ENCODE peak calls at places on chromosome 5, in eight cellular contexts. One of them, this sample, is unnamed.

GRCh38 chr5:59759600-59760357 is 133.7 kb downstream of the PDE4D start:
- DNase-seq in astrocyte of the cerebellum: no peak
- DNase-seq in lower lobe of right lung: no peak
- DNase-seq in heart left ventricle: no peak
- DNase-seq in endothelial cell: no peak
- DNase-seq in neural progenitor cell: no peak
- DNase-seq in fibroblast of pulmonary artery: peak; percentile 45
- DNase-seq in GM20000: no peak
- DNase-seq in this sample: no peak

GRCh38 chr5:169100735-169101075 is 200.2 kb downstream of the SLIT3 start:
- DNase-seq in astrocyte of the cerebellum: peak; percentile 45
- DNase-seq in lower lobe of right lung: no peak
- DNase-seq in heart left ventricle: no peak
- DNase-seq in endothelial cell: no peak
- DNase-seq in neural progenitor cell: peak; percentile 23
- DNase-seq in fibroblast of pulmonary artery: no peak
- DNase-seq in GM20000: no peak
- DNase-seq in this sample: no peak

GRCh38 chr5:112870976-112871375 is 9.9 kb downstream of the SRP19 start:
- DNase-seq in astrocyte of the cerebellum: no peak
- DNase-seq in lower lobe of right lung: no peak
- DNase-seq in heart left ventricle: no peak
- DNase-seq in endothelial cell: no peak
- DNase-seq in neural progenitor cell: no peak
- DNase-seq in fibroblast of pulmonary artery: no peak
- DNase-seq in GM20000: no peak
- DNase-seq in this sample: no peak

GRCh38 chr5:123868267-123868666 is 356.3 kb downstream of the CSNK1G3 start:
- DNase-seq in astrocyte of the cerebellum: no peak
- DNase-seq in lower lobe of right lung: no peak
- DNase-seq in heart left ventricle: no peak
- DNase-seq in endothelial cell: no peak
- DNase-seq in neural progenitor cell: no peak
- DNase-seq in fibroblast of pulmonary artery: no peak
- DNase-seq in GM20000: no peak
- DNase-seq in this sample: no peak

GRCh38 chr5:180670586-180671359 is 21.4 kb upstream of the FLT4 start:
- DNase-seq in astrocyte of the cerebellum: peak; percentile 8
- DNase-seq in lower lobe of right lung: no peak
- DNase-seq in heart left ventricle: peak; percentile 32
- DNase-seq in endothelial cell: peak; percentile 73
- DNase-seq in neural progenitor cell: peak; percentile 78
- DNase-seq in fibroblast of pulmonary artery: peak; percentile 55
- DNase-seq in GM20000: peak; percentile 72
- DNase-seq in this sample: no peak

GRCh38 chr5:16626696-16627264 is 10.0 kb upstream of the RETREG1 start:
- DNase-seq in astrocyte of the cerebellum: no peak
- DNase-seq in lower lobe of right lung: no peak
- DNase-seq in heart left ventricle: no peak
- DNase-seq in endothelial cell: no peak
- DNase-seq in neural progenitor cell: no peak
- DNase-seq in fibroblast of pulmonary artery: peak; percentile 9
- DNase-seq in GM20000: no peak
- DNase-seq in this sample: no peak

GRCh38 chr5:97242351-97242750 is 59.3 kb upstream of the RIOK2 start:
- DNase-seq in astrocyte of the cerebellum: no peak
- DNase-seq in lower lobe of right lung: no peak
- DNase-seq in heart left ventricle: no peak
- DNase-seq in endothelial cell: no peak
- DNase-seq in neural progenitor cell: no peak
- DNase-seq in fibroblast of pulmonary artery: no peak
- DNase-seq in GM20000: no peak
- DNase-seq in this sample: no peak

GRCh38 chr5:131959906-131960305 is 14.4 kb upstream of the MEIKIN start:
- DNase-seq in astrocyte of the cerebellum: no peak
- DNase-seq in lower lobe of right lung: no peak
- DNase-seq in heart left ventricle: no peak
- DNase-seq in endothelial cell: no peak
- DNase-seq in neural progenitor cell: no peak
- DNase-seq in fibroblast of pulmonary artery: no peak
- DNase-seq in GM20000: no peak
- DNase-seq in this sample: no peak

GRCh38 chr5:63916786-63917185 is 45.5 kb downstream of the HTR1A start:
- DNase-seq in astrocyte of the cerebellum: peak; percentile 52
- DNase-seq in lower lobe of right lung: no peak
- DNase-seq in heart left ventricle: no peak
- DNase-seq in endothelial cell: no peak
- DNase-seq in neural progenitor cell: no peak
- DNase-seq in fibroblast of pulmonary artery: peak; percentile 5
- DNase-seq in GM20000: no peak
- DNase-seq in this sample: no peak

GRCh38 chr5:34891981-34892380 is 23.3 kb downstream of the RAD1 start:
- DNase-seq in astrocyte of the cerebellum: peak; percentile 28
- DNase-seq in lower lobe of right lung: no peak
- DNase-seq in heart left ventricle: no peak
- DNase-seq in endothelial cell: no peak
- DNase-seq in neural progenitor cell: no peak
- DNase-seq in fibroblast of pulmonary artery: peak; percentile 74
- DNase-seq in GM20000: no peak
- DNase-seq in this sample: no peak

GRCh38 chr5:160342413-160342941 is 27.9 kb downstream of the C1QTNF2 start:
- DNase-seq in astrocyte of the cerebellum: peak; percentile 56
- DNase-seq in lower lobe of right lung: no peak
- DNase-seq in heart left ventricle: no peak
- DNase-seq in endothelial cell: no peak
- DNase-seq in neural progenitor cell: no peak
- DNase-seq in fibroblast of pulmonary artery: peak; percentile 14
- DNase-seq in GM20000: no peak
- DNase-seq in this sample: no peak

GRCh38 chr5:25963251-25964008 is 1075.0 kb downstream of the CDH9 start:
- DNase-seq in astrocyte of the cerebellum: no peak
- DNase-seq in lower lobe of right lung: no peak
- DNase-seq in heart left ventricle: no peak
- DNase-seq in endothelial cell: no peak
- DNase-seq in neural progenitor cell: no peak
- DNase-seq in fibroblast of pulmonary artery: no peak
- DNase-seq in GM20000: no peak
- DNase-seq in this sample: no peak

DNA sequence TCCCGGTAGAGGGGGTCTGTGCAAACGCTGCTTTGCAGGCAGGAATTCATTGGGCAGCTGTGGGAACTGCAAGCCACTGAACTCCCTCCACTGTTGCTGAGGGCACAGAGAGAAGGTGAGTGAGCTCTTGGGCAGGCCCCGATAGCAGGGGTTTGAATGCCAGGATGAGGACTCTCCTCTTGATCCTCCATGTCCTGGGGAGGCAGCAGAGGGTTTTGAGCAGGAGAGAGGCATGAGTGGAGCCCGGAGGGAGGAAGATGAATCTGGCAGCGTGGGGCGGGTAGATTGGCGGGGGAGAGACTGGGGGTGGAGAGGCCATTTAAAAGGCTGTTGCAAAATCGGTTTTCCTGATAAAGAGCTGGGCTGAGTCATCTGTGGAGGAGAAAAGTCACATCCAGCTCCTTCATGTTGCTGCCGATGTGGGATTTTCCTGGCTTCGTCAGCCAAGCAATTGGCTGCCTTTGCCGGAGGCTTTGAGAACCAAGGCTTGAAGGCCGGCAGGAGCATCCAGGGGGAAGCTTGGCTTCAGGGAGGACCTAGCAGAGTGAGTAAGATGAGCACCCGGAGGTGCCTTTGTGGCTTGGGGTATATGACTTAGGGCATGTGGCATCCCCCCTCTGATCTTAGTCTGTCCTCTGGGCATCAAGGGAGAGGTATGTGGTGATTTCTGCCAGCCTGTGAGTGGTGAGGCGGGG is at the start of gene SYNPO:
- DNase-seq in astrocyte of the cerebellum: peak; percentile 83
- DNase-seq in lower lobe of right lung: no peak
- DNase-seq in heart left ventricle: peak; percentile 75
- DNase-seq in endothelial cell: no peak
- DNase-seq in neural progenitor cell: no peak
- DNase-seq in fibroblast of pulmonary artery: peak; percentile 99
- DNase-seq in GM20000: no peak
- DNase-seq in this sample: peak; percentile 80
- TF ChIP-seq CTCF in astrocyte of the cerebellum: peak; percentile 10
- TF ChIP-seq CTCF in lower lobe of right lung: no peak
- TF ChIP-seq CTCF in heart left ventricle: no peak
- TF ChIP-seq CTCF in endothelial cell: no peak
- TF ChIP-seq CTCF in neural progenitor cell: no peak
- TF ChIP-seq CTCF in fibroblast of pulmonary artery: peak; percentile 3
- TF ChIP-seq CTCF in GM20000: no peak
- TF ChIP-seq CTCF in this sample: no peak

DNA sequence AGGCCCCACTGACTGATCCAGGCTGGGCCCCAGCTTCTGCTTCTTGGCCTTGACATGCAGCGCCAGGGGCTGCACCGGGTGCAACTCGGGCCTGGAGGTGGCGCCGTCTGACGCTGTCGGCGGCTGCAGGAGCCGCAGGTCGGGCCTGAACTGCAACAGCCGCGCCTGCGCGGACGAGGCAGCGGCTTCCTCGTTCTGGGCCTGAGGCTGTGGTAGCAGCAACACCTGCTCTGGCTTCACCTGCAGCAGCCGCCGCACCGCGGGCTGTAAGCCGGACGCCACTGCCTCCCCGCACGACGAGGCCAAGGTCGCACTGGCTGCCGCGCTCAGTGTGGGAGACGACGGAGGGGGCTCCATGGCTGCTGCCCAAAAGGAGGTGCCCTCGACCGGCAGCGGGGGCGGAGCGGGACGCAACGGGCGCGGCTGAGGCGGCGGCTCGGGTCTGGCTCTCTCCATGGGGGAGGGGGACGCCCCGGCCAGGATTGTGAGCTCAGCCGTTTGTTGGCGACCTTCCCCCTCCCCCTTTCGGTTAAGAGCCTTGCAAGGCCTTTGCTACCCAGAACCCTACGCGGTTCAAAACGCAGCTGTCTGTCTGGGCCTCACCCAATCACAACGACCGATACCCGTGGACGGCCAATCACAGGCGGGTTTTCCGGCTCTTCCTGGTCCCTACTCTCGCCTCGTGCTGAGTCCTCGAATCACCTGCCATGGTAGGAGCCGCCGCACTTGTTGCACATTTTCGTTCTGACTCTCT is 438 bp downstream of the SOX30 start:
- DNase-seq in astrocyte of the cerebellum: no peak
- DNase-seq in lower lobe of right lung: peak; percentile 84
- DNase-seq in heart left ventricle: peak; percentile 53
- DNase-seq in endothelial cell: peak; percentile 66
- DNase-seq in neural progenitor cell: peak; percentile 17
- DNase-seq in fibroblast of pulmonary artery: peak; percentile 53
- DNase-seq in GM20000: peak; percentile 76
- DNase-seq in this sample: peak; percentile 51
- TF ChIP-seq CTCF in astrocyte of the cerebellum: no peak
- TF ChIP-seq CTCF in lower lobe of right lung: peak; percentile 42
- TF ChIP-seq CTCF in heart left ventricle: no peak
- TF ChIP-seq CTCF in endothelial cell: peak; percentile 20
- TF ChIP-seq CTCF in neural progenitor cell: no peak
- TF ChIP-seq CTCF in fibroblast of pulmonary artery: peak; percentile 23
- TF ChIP-seq CTCF in GM20000: peak; percentile 58
- TF ChIP-seq CTCF in this sample: peak; percentile 40

GRCh38 chr5:137039939-137040515 is 459.1 kb downstream of the SPOCK1 start:
- DNase-seq in astrocyte of the cerebellum: no peak
- DNase-seq in lower lobe of right lung: no peak
- DNase-seq in heart left ventricle: no peak
- DNase-seq in endothelial cell: no peak
- DNase-seq in neural progenitor cell: no peak
- DNase-seq in fibroblast of pulmonary artery: no peak
- DNase-seq in GM20000: no peak
- DNase-seq in this sample: no peak

GRCh38 chr5:137036630-137037029 is 462.5 kb downstream of the SPOCK1 start:
- DNase-seq in astrocyte of the cerebellum: no peak
- DNase-seq in lower lobe of right lung: no peak
- DNase-seq in heart left ventricle: no peak
- DNase-seq in endothelial cell: peak; percentile 19
- DNase-seq in neural progenitor cell: peak; percentile 55
- DNase-seq in fibroblast of pulmonary artery: no peak
- DNase-seq in GM20000: no peak
- DNase-seq in this sample: no peak

GRCh38 chr5:137035480-137035878 is 463.6 kb downstream of the SPOCK1 start:
- DNase-seq in astrocyte of the cerebellum: no peak
- DNase-seq in lower lobe of right lung: no peak
- DNase-seq in heart left ventricle: no peak
- DNase-seq in endothelial cell: no peak
- DNase-seq in neural progenitor cell: no peak
- DNase-seq in fibroblast of pulmonary artery: peak; percentile 4
- DNase-seq in GM20000: no peak
- DNase-seq in this sample: no peak

GRCh38 chr5:137034764-137035479 is 464.2 kb downstream of the SPOCK1 start:
- DNase-seq in astrocyte of the cerebellum: no peak
- DNase-seq in lower lobe of right lung: no peak
- DNase-seq in heart left ventricle: no peak
- DNase-seq in endothelial cell: no peak
- DNase-seq in neural progenitor cell: peak; percentile 25
- DNase-seq in fibroblast of pulmonary artery: no peak
- DNase-seq in GM20000: no peak
- DNase-seq in this sample: no peak

GRCh38 chr5:137037848-137038247 is 461.3 kb downstream of the SPOCK1 start:
- DNase-seq in astrocyte of the cerebellum: no peak
- DNase-seq in lower lobe of right lung: no peak
- DNase-seq in heart left ventricle: no peak
- DNase-seq in endothelial cell: no peak
- DNase-seq in neural progenitor cell: no peak
- DNase-seq in fibroblast of pulmonary artery: no peak
- DNase-seq in GM20000: no peak
- DNase-seq in this sample: no peak
- TF ChIP-seq CTCF in astrocyte of the cerebellum: no peak
- TF ChIP-seq CTCF in lower lobe of right lung: no peak
- TF ChIP-seq CTCF in heart left ventricle: no peak
- TF ChIP-seq CTCF in endothelial cell: no peak
- TF ChIP-seq CTCF in neural progenitor cell: no peak
- TF ChIP-seq CTCF in fibroblast of pulmonary artery: no peak
- TF ChIP-seq CTCF in GM20000: no peak
- TF ChIP-seq CTCF in this sample: no peak

DNA sequence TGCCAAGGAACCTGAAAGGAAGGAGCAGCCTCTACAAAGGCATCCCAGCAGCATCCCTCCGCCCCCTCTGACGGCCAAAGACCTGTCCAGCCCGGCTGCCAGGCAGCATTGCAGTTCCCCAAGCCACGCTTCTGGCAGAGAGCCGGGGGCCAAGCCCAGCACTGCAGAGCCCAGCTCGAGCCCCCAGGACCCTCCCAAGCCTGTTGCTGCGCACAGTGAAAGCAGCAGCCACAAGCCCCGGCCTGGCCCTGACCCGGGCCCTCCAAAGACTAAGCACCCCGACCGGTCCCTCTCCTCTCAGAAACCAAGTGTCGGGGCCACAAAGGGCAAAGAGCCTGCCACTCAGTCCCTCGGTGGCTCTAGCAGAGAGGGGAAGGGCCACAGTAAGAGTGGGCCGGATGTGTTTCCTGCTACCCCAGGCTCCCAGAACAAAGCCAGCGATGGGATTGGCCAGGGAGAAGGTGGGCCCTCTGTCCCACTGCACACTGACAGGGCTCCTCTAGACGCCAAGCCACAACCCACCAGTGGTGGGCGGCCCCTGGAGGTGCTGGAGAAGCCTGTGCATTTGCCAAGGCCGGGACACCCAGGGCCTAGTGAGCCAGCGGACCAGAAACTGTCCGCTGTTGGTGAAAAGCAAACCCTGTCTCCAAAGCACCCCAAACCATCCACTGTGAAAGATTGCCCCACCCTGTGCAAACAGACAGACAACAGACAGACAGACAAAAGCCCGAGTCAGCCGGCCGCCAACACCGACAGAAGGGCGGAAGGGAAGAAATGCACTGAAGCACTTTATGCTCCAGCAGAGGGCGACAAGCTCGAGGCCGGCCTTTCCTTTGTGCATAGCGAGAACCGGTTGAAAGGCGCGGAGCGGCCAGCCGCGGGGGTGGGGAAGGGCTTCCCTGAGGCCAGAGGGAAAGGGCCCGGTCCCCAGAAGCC is 30.8 kb downstream of the CD180 start:
- DNase-seq in astrocyte of the cerebellum: peak; percentile 52
- DNase-seq in lower lobe of right lung: peak; percentile 91
- DNase-seq in heart left ventricle: peak; percentile 87
- DNase-seq in endothelial cell: peak; percentile 78
- DNase-seq in neural progenitor cell: peak; percentile 91
- DNase-seq in fibroblast of pulmonary artery: peak; percentile 82
- DNase-seq in GM20000: peak; percentile 87
- DNase-seq in this sample: peak; percentile 76
- TF ChIP-seq CTCF in astrocyte of the cerebellum: peak; percentile 70
- TF ChIP-seq CTCF in lower lobe of right lung: peak; percentile 73
- TF ChIP-seq CTCF in heart left ventricle: peak; percentile 70
- TF ChIP-seq CTCF in endothelial cell: peak; percentile 72
- TF ChIP-seq CTCF in neural progenitor cell: peak; percentile 84
- TF ChIP-seq CTCF in fibroblast of pulmonary artery: peak; percentile 76
- TF ChIP-seq CTCF in GM20000: peak; percentile 57
- TF ChIP-seq CTCF in this sample: peak; percentile 54

This sample was measured in right lobe of liver.